ENCODE peak calls at places on chromosomes 11 and 22, in four cellular contexts. A, P, D and Z are unnamed samples.

GRCh38 chr11:10659339-10660216 is 34.0 kb downstream of the IRAG1 start:
- DNase-seq in D (peak; percentile 84), P (no peak), A (no peak), Z (peak; percentile 85)

GRCh38 chr11:15704064-15704463 is 589.3 kb downstream of the INSC start:
- DNase-seq in D (no peak), A (no peak), P (peak; percentile 47), Z (no peak)

GRCh38 chr11:74755395-74755995 is 6.8 kb downstream of the RNF169 start:
- DNase-seq in A (no peak), D (no peak), P (peak; percentile 54), Z (no peak)

GRCh38 chr22:44758354-44758969 is 6.1 kb downstream of the ARHGAP8 start:
- DNase-seq in D (peak; percentile 42), P (no peak), A (no peak), Z (no peak)

GRCh38 chr11:65503606-65503922 is 4.7 kb downstream of the MALAT1 start:
- DNase-seq in A (no peak), P (no peak), D (no peak), Z (no peak)

GRCh38 chr22:25702571-25703167 is 39.3 kb upstream of the MYO18B start:
- DNase-seq in D (no peak), A (no peak), P (no peak), Z (no peak)

GRCh38 chr22:23649071-23649501 is 17.0 kb upstream of the DRICH1 start:
- DNase-seq in D (no peak), P (no peak), A (no peak), Z (peak; percentile 31)

GRCh38 chr22:34055525-34056200 is 135.4 kb upstream of the LARGE1 start:
- DNase-seq in P (peak; percentile 90), D (no peak), A (no peak), Z (no peak)

GRCh38 chr22:42662114-42663021 is 13.2 kb upstream of the CYB5R3 start:
- DNase-seq in A (peak; percentile 85), P (peak; percentile 96), D (peak; percentile 60), Z (peak; percentile 80)

GRCh38 chr22:22380098-22381030 is 128.2 kb downstream of the ZNF280B start:
- DNase-seq in D (no peak), A (no peak), P (peak; percentile 88), Z (no peak)

GRCh38 chr11:121393855-121394254 is 58.3 kb upstream of the SORL1 start:
- DNase-seq in P (no peak), A (no peak), D (no peak), Z (no peak)

GRCh38 chr22:48972979-48973693 is 854.5 kb downstream of the BRD1 start:
- DNase-seq in P (peak; percentile 22), D (no peak), A (no peak), Z (no peak)
- H3K9me3 ChIP-seq in P (no peaks in the 10 kb centered on the region), D (no peaks in the 10 kb centered on the region), A (no peaks in the 10 kb centered on the region), Z (no peaks in the 10 kb centered on the region)

GRCh38 chr11:41177791-41178190 is 281.7 kb downstream of the LRRC4C start:
- DNase-seq in A (no peak), D (no peak), P (no peak), Z (no peak)
- H3K9me3 ChIP-seq in A (no peaks in the 10 kb centered on the region), D (no peaks in the 10 kb centered on the region), P (peaks cover 3% of the 10 kb centered on the region), Z (no peaks in the 10 kb centered on the region)

DNA sequence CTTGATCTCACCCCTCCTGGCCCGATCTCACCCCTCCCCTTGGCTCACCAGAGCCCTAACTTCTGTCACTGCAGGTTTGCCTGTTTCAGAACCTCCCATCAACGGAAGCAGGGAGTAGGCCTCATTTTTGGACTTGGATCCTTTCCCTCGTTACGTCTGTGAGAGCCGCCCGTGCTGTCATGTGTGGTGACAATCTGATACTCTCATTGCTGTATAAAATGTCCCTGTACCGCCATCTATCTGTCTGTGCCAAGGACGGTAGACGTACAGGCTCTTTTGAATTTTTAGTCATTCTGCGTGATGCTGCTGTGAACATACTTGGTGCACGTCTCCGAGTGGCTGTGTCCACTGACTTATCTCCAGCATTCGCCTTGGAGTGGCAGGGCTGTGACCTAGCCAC is 1163.1 kb downstream of the BRD1 start:
- DNase-seq in D (no peak), P (no peak), A (no peak), Z (no peak)
- H3K9me3 ChIP-seq in D (no peaks in the 10 kb centered on the region), P (peaks cover 14% of the 10 kb centered on the region), A (no peaks in the 10 kb centered on the region), Z (no peaks in the 10 kb centered on the region)

GRCh38 chr11:98185245-98185644 is 835.5 kb upstream of the CNTN5 start:
- DNase-seq in P (no peak), D (no peak), A (no peak), Z (no peak)
- H3K9me3 ChIP-seq in P (peaks cover 9% of the 10 kb centered on the region), D (no peaks in the 10 kb centered on the region), A (no peaks in the 10 kb centered on the region), Z (peaks cover 7% of the 10 kb centered on the region)

GRCh38 chr22:19349778-19350475 is 58.4 kb upstream of the CLTCL1 start:
- DNase-seq in P (no peak), D (no peak), A (no peak), Z (no peak)
- H3K9me3 ChIP-seq in P (peaks cover 18% of the 10 kb centered on the region), D (no peaks in the 10 kb centered on the region), A (no peaks in the 10 kb centered on the region), Z (no peaks in the 10 kb centered on the region)

DNA sequence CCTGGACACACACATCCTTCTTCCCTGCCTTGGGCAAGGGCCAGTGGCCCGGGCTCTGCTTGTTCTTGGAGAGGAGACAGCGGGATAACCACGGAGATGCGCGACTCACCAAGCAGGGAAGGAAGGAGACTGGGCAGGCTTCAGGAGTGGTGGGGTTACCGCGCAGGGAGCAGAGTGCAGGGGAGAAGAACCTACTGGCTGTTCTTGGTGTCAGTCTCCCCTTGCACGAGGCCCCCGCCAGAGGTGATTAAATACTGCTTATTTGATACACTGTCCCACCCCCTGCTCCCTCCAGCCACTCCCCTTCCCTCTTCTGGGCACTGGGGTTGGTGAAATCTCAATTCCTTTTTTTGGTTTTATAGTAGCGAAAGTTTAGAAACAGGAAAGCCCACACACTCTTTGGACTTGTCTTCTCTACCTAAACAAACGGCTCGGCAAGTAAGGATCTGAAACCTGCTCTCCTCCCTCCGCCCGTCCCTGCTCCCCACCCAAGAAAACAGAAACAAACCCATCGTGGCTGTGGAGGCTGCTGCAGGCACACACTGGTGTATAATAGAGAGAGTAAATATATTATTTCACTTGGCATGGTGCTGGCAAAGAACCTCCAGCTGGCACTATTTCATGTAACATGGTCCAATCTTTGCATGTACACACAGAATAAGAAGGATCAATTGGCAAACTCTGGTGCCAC is 10.8 kb downstream of the LARGE2 start:
- DNase-seq in D (peak; percentile 35), P (no peak), A (no peak), Z (peak; percentile 60)
- H3K9me3 ChIP-seq in D (no peaks in the 10 kb centered on the region), P (no peaks in the 10 kb centered on the region), A (no peaks in the 10 kb centered on the region), Z (no peaks in the 10 kb centered on the region)